ENCODE peak calls at places on chromosomes 7 and 10, in eight cellular contexts. S is EL; I is amygdala; N is memory B cell; U is stimulated activated CD4-positive, alpha-beta T cell treated with anti-CD3 and anti-CD28 coated beads, Interleukin-2, amount 100 ng/mL, for 48 hours; C is AG08396; Z is iPS-NIHi11; H is psoas muscle. L is an unnamed sample.
A peak's percentile ranks its signal among the peaks of the same experiment; 100 is the strongest.

GRCh38 chr10:101038486-101038885 is 7.5 kb downstream of the SFXN3 start:
- DNase-seq in H (no peak), I (no peak), C (no peak), Z (peak; percentile 19), U (no peak), S (no peak), N (no peak), L (no peak)

GRCh38 chr7:110090113-110090820 is 1000.7 kb upstream of the LRRN3 start:
- DNase-seq in H (no peak), C (peak; percentile 11), I (no peak), Z (no peak), U (no peak), N (no peak), S (peak; percentile 25), L (no peak)

GRCh38 chr10:67697646-67698245 is 1.8 kb upstream of the CTNNA3 start:
- DNase-seq in Z (peak; percentile 52), C (peak; percentile 61), U (no peak), S (peak; percentile 41), I (no peak), H (no peak), N (no peak), L (peak; percentile 30)

GRCh38 chr10:4810093-4810492 is 15.9 kb upstream of the AKR1E2 start:
- DNase-seq in N (no peak), Z (no peak), H (no peak), I (no peak), U (no peak), S (peak; percentile 20), C (no peak), L (no peak)

GRCh38 chr10:89274928-89275327 is 23.4 kb upstream of the LIPA start:
- DNase-seq in C (peak; percentile 11), S (no peak), I (no peak), Z (no peak), N (no peak), H (no peak), U (no peak), L (no peak)

GRCh38 chr7:90530263-90530662 is 60.8 kb downstream of the PTTG1IP2 start:
- DNase-seq in S (peak; percentile 11), H (no peak), C (no peak), N (no peak), Z (no peak), U (no peak), I (no peak), L (no peak)

GRCh38 chr7:2954433-2954853 is 89.2 kb downstream of the CARD11 start:
- DNase-seq in C (no peak), Z (no peak), U (no peak), H (no peak), I (no peak), S (no peak), N (no peak), L (no peak)

GRCh38 chr7:12623885-12624498 is 53.5 kb downstream of the SCIN start:
- DNase-seq in I (no peak), C (no peak), S (peak; percentile 29), U (no peak), Z (peak; percentile 29), H (no peak), N (no peak), L (no peak)

GRCh38 chr10:100516847-100517246 is 2.8 kb downstream of the SEC31B start:
- DNase-seq in N (no peak), U (no peak), S (peak; percentile 11), C (no peak), I (no peak), H (peak; percentile 74), Z (peak; percentile 58), L (no peak)

GRCh38 chr7:112192236-112193154 is 13.7 kb downstream of the DOCK4 start:
- DNase-seq in S (peak; percentile 69), N (no peak), I (no peak), H (no peak), C (peak; percentile 40), Z (no peak), U (no peak), L (no peak)

GRCh38 chr7:100875356-100875751 is 451 bp downstream of the SRRT start:
- DNase-seq in C (no peak), N (no peak), U (no peak), H (no peak), Z (no peak), I (peak; percentile 69), S (no peak), L (no peak)

GRCh38 chr7:122790558-122790957 is 87.8 kb upstream of the RNF148 start:
- DNase-seq in Z (no peak), I (no peak), U (no peak), C (no peak), N (no peak), S (no peak), H (no peak), L (no peak)